ENCODE peak calls at places on chromosomes 4 and X, in ten cellular contexts. One of them, this sample, is unnamed.
A peak's percentile ranks its signal among the peaks of the same experiment; 100 is the strongest.

GRCh38 chrX:8272846-8273245 is 101.8 kb upstream of the VCX2 start:
- DNase-seq in OCI-LY7: no peak
- DNase-seq in lung: no peak
- DNase-seq in AG04449: no peak
- DNase-seq in psoas muscle: no peak
- DNase-seq in fibroblast of mammary gland: no peak
- DNase-seq in pancreas: no peak
- DNase-seq in K562: no peak
- DNase-seq in left lung: no peak
- DNase-seq in esophagus squamous epithelium: no peak
- DNase-seq in this sample: no peak

GRCh38 chrX:65932173-65933084 is 107.5 kb downstream of the VSIG4 start:
- DNase-seq in OCI-LY7: peak; percentile 33
- DNase-seq in lung: no peak
- DNase-seq in AG04449: no peak
- DNase-seq in psoas muscle: no peak
- DNase-seq in fibroblast of mammary gland: no peak
- DNase-seq in pancreas: no peak
- DNase-seq in K562: peak; percentile 17
- DNase-seq in left lung: peak; percentile 66
- DNase-seq in esophagus squamous epithelium: no peak
- DNase-seq in this sample: no peak

GRCh38 chr4:148026022-148026421 is 294.1 kb downstream of the ARHGAP10 start:
- DNase-seq in OCI-LY7: no peak
- DNase-seq in lung: no peak
- DNase-seq in AG04449: peak; percentile 88
- DNase-seq in psoas muscle: no peak
- DNase-seq in fibroblast of mammary gland: peak; percentile 97
- DNase-seq in pancreas: no peak
- DNase-seq in K562: no peak
- DNase-seq in left lung: no peak
- DNase-seq in esophagus squamous epithelium: no peak
- DNase-seq in this sample: no peak

GRCh38 chr4:41234424-41234823 is 20.1 kb upstream of the APBB2 start:
- DNase-seq in OCI-LY7: no peak
- DNase-seq in lung: no peak
- DNase-seq in AG04449: no peak
- DNase-seq in psoas muscle: no peak
- DNase-seq in fibroblast of mammary gland: no peak
- DNase-seq in pancreas: no peak
- DNase-seq in K562: no peak
- DNase-seq in left lung: no peak
- DNase-seq in esophagus squamous epithelium: no peak
- DNase-seq in this sample: no peak

GRCh38 chr4:44446801-44447562 is 1.6 kb downstream of the KCTD8 start:
- DNase-seq in OCI-LY7: no peak
- DNase-seq in lung: no peak
- DNase-seq in AG04449: no peak
- DNase-seq in psoas muscle: no peak
- DNase-seq in fibroblast of mammary gland: no peak
- DNase-seq in pancreas: no peak
- DNase-seq in K562: no peak
- DNase-seq in left lung: peak; percentile 51
- DNase-seq in esophagus squamous epithelium: no peak
- DNase-seq in this sample: no peak

GRCh38 chr4:156638332-156638731 is 333.3 kb downstream of the PDGFC start:
- DNase-seq in OCI-LY7: no peak
- DNase-seq in lung: no peak
- DNase-seq in AG04449: no peak
- DNase-seq in psoas muscle: no peak
- DNase-seq in fibroblast of mammary gland: peak; percentile 17
- DNase-seq in pancreas: no peak
- DNase-seq in K562: no peak
- DNase-seq in left lung: no peak
- DNase-seq in esophagus squamous epithelium: no peak
- DNase-seq in this sample: no peak

GRCh38 chr4:1113311-1114009 is at the start of gene RNF212:
- DNase-seq in OCI-LY7: no peak
- DNase-seq in lung: no peak
- DNase-seq in AG04449: no peak
- DNase-seq in psoas muscle: peak; percentile 25
- DNase-seq in fibroblast of mammary gland: peak; percentile 9
- DNase-seq in pancreas: peak; percentile 43
- DNase-seq in K562: no peak
- DNase-seq in left lung: peak; percentile 85
- DNase-seq in esophagus squamous epithelium: no peak
- DNase-seq in this sample: peak; percentile 44

GRCh38 chr4:2482693-2483092 is 13.8 kb downstream of the RNF4 start:
- DNase-seq in OCI-LY7: peak; percentile 55
- DNase-seq in lung: no peak
- DNase-seq in AG04449: no peak
- DNase-seq in psoas muscle: peak; percentile 49
- DNase-seq in fibroblast of mammary gland: peak; percentile 76
- DNase-seq in pancreas: peak; percentile 55
- DNase-seq in K562: no peak
- DNase-seq in left lung: no peak
- DNase-seq in esophagus squamous epithelium: no peak
- DNase-seq in this sample: no peak

GRCh38 chr4:38131371-38132139 is 171.4 kb downstream of the PTTG2 start:
- DNase-seq in OCI-LY7: no peak
- DNase-seq in lung: no peak
- DNase-seq in AG04449: no peak
- DNase-seq in psoas muscle: no peak
- DNase-seq in fibroblast of mammary gland: peak; percentile 49
- DNase-seq in pancreas: no peak
- DNase-seq in K562: no peak
- DNase-seq in left lung: no peak
- DNase-seq in esophagus squamous epithelium: no peak
- DNase-seq in this sample: peak; percentile 74

GRCh38 chr4:87058272-87059073 is 123.7 kb downstream of the AFF1 start:
- DNase-seq in OCI-LY7: no peak
- DNase-seq in lung: no peak
- DNase-seq in AG04449: no peak
- DNase-seq in psoas muscle: no peak
- DNase-seq in fibroblast of mammary gland: no peak
- DNase-seq in pancreas: no peak
- DNase-seq in K562: peak; percentile 67
- DNase-seq in left lung: no peak
- DNase-seq in esophagus squamous epithelium: no peak
- DNase-seq in this sample: no peak

GRCh38 chr4:26938516-26938915 is 77.9 kb downstream of the STIM2 start:
- DNase-seq in OCI-LY7: no peak
- DNase-seq in lung: no peak
- DNase-seq in AG04449: no peak
- DNase-seq in psoas muscle: no peak
- DNase-seq in fibroblast of mammary gland: no peak
- DNase-seq in pancreas: no peak
- DNase-seq in K562: peak; percentile 18
- DNase-seq in left lung: no peak
- DNase-seq in esophagus squamous epithelium: no peak
- DNase-seq in this sample: no peak

GRCh38 chrX:132818638-132819037 is 139.8 kb downstream of the HS6ST2 start:
- DNase-seq in OCI-LY7: no peak
- DNase-seq in lung: no peak
- DNase-seq in AG04449: no peak
- DNase-seq in psoas muscle: no peak
- DNase-seq in fibroblast of mammary gland: no peak
- DNase-seq in pancreas: no peak
- DNase-seq in K562: no peak
- DNase-seq in left lung: no peak
- DNase-seq in esophagus squamous epithelium: no peak
- DNase-seq in this sample: no peak

GRCh38 chrX:124018031-124018430 is 56.5 kb downstream of the STAG2 start:
- DNase-seq in OCI-LY7: peak; percentile 5
- DNase-seq in lung: no peak
- DNase-seq in AG04449: no peak
- DNase-seq in psoas muscle: no peak
- DNase-seq in fibroblast of mammary gland: peak; percentile 15
- DNase-seq in pancreas: no peak
- DNase-seq in K562: no peak
- DNase-seq in left lung: no peak
- DNase-seq in esophagus squamous epithelium: no peak
- DNase-seq in this sample: no peak

GRCh38 chr4:78149737-78150136 is 92.6 kb downstream of the FRAS1 start:
- DNase-seq in OCI-LY7: no peak
- DNase-seq in lung: no peak
- DNase-seq in AG04449: no peak
- DNase-seq in psoas muscle: no peak
- DNase-seq in fibroblast of mammary gland: no peak
- DNase-seq in pancreas: no peak
- DNase-seq in K562: no peak
- DNase-seq in left lung: no peak
- DNase-seq in esophagus squamous epithelium: no peak
- DNase-seq in this sample: no peak

GRCh38 chr4:169565606-169566351 is 46.6 kb downstream of the NEK1 start:
- DNase-seq in OCI-LY7: no peak
- DNase-seq in lung: no peak
- DNase-seq in AG04449: no peak
- DNase-seq in psoas muscle: no peak
- DNase-seq in fibroblast of mammary gland: no peak
- DNase-seq in pancreas: no peak
- DNase-seq in K562: no peak
- DNase-seq in left lung: no peak
- DNase-seq in esophagus squamous epithelium: no peak
- DNase-seq in this sample: no peak
- H3K4me3 ChIP-seq in OCI-LY7: no peak overlapping the region
- H3K4me3 ChIP-seq in lung: no peak overlapping the region
- H3K4me3 ChIP-seq in AG04449: no peak overlapping the region
- H3K4me3 ChIP-seq in psoas muscle: peak overlapping the region; percentile 29
- H3K4me3 ChIP-seq in fibroblast of mammary gland: no peak overlapping the region
- H3K4me3 ChIP-seq in pancreas: no peak overlapping the region
- H3K4me3 ChIP-seq in K562: no peak overlapping the region
- H3K4me3 ChIP-seq in left lung: no peak overlapping the region
- H3K4me3 ChIP-seq in esophagus squamous epithelium: no peak overlapping the region
- H3K4me3 ChIP-seq in this sample: no peak overlapping the region

GRCh38 chrX:50036481-50036880 is 114.1 kb downstream of the CLCN5 start:
- DNase-seq in OCI-LY7: no peak
- DNase-seq in lung: no peak
- DNase-seq in AG04449: no peak
- DNase-seq in psoas muscle: no peak
- DNase-seq in fibroblast of mammary gland: no peak
- DNase-seq in pancreas: no peak
- DNase-seq in K562: no peak
- DNase-seq in left lung: no peak
- DNase-seq in esophagus squamous epithelium: no peak
- DNase-seq in this sample: no peak
- H3K4me3 ChIP-seq in OCI-LY7: no peak overlapping the region
- H3K4me3 ChIP-seq in lung: no peak overlapping the region
- H3K4me3 ChIP-seq in AG04449: no peak overlapping the region
- H3K4me3 ChIP-seq in psoas muscle: no peak overlapping the region
- H3K4me3 ChIP-seq in fibroblast of mammary gland: no peak overlapping the region
- H3K4me3 ChIP-seq in pancreas: no peak overlapping the region
- H3K4me3 ChIP-seq in K562: no peak overlapping the region
- H3K4me3 ChIP-seq in left lung: no peak overlapping the region
- H3K4me3 ChIP-seq in esophagus squamous epithelium: no peak overlapping the region
- H3K4me3 ChIP-seq in this sample: no peak overlapping the region

GRCh38 chrX:50470103-50471031 is at the start of gene DGKK:
- DNase-seq in OCI-LY7: no peak
- DNase-seq in lung: no peak
- DNase-seq in AG04449: no peak
- DNase-seq in psoas muscle: no peak
- DNase-seq in fibroblast of mammary gland: no peak
- DNase-seq in pancreas: no peak
- DNase-seq in K562: no peak
- DNase-seq in left lung: peak; percentile 28
- DNase-seq in esophagus squamous epithelium: no peak
- DNase-seq in this sample: no peak
- H3K4me3 ChIP-seq in OCI-LY7: no peak within 1 kb of the TSS
- H3K4me3 ChIP-seq in lung: no peak within 1 kb of the TSS
- H3K4me3 ChIP-seq in AG04449: no peak within 1 kb of the TSS
- H3K4me3 ChIP-seq in psoas muscle: peak within 1 kb of the TSS; percentile 34
- H3K4me3 ChIP-seq in fibroblast of mammary gland: no peak within 1 kb of the TSS
- H3K4me3 ChIP-seq in pancreas: no peak within 1 kb of the TSS
- H3K4me3 ChIP-seq in K562: no peak within 1 kb of the TSS
- H3K4me3 ChIP-seq in left lung: no peak within 1 kb of the TSS
- H3K4me3 ChIP-seq in esophagus squamous epithelium: no peak within 1 kb of the TSS
- H3K4me3 ChIP-seq in this sample: no peak within 1 kb of the TSS

GRCh38 chr4:15451866-15452765 is 17.6 kb upstream of the CC2D2A start:
- DNase-seq in OCI-LY7: no peak
- DNase-seq in lung: no peak
- DNase-seq in AG04449: peak; percentile 92
- DNase-seq in psoas muscle: peak; percentile 27
- DNase-seq in fibroblast of mammary gland: peak; percentile 97
- DNase-seq in pancreas: no peak
- DNase-seq in K562: no peak
- DNase-seq in left lung: no peak
- DNase-seq in esophagus squamous epithelium: no peak
- DNase-seq in this sample: no peak
- H3K4me3 ChIP-seq in OCI-LY7: no peak overlapping the region
- H3K4me3 ChIP-seq in lung: no peak overlapping the region
- H3K4me3 ChIP-seq in AG04449: no peak overlapping the region
- H3K4me3 ChIP-seq in psoas muscle: no peak overlapping the region
- H3K4me3 ChIP-seq in fibroblast of mammary gland: no peak overlapping the region
- H3K4me3 ChIP-seq in pancreas: no peak overlapping the region
- H3K4me3 ChIP-seq in K562: no peak overlapping the region
- H3K4me3 ChIP-seq in left lung: no peak overlapping the region
- H3K4me3 ChIP-seq in esophagus squamous epithelium: no peak overlapping the region
- H3K4me3 ChIP-seq in this sample: no peak overlapping the region

DNA sequence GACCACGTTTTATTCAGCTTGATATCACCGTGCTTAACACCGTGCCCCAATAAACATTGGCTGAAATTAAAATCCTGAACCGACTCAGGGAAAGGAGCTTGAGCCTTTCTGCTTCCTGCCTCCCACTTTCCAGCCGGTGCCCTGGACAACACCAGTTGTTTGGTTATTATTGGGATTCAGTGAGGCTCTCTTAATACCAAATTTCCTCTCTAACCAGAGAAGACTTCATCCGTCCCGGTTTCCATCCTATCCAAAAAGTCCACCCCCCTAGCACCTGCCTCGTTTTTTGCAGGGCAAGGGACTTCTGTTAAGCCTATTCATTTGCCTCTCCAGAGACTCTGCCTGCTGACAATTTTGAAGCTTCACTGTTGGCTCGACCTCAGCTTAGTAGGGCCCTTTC is 649 bp upstream of the PRSS12 start:
- DNase-seq in OCI-LY7: no peak
- DNase-seq in lung: no peak
- DNase-seq in AG04449: no peak
- DNase-seq in psoas muscle: no peak
- DNase-seq in fibroblast of mammary gland: no peak
- DNase-seq in pancreas: no peak
- DNase-seq in K562: no peak
- DNase-seq in left lung: no peak
- DNase-seq in esophagus squamous epithelium: no peak
- DNase-seq in this sample: no peak
- H3K4me3 ChIP-seq in OCI-LY7: no peak overlapping the region
- H3K4me3 ChIP-seq in lung: no peak overlapping the region
- H3K4me3 ChIP-seq in AG04449: peak overlapping the region; percentile 81
- H3K4me3 ChIP-seq in psoas muscle: peak overlapping the region; percentile 62
- H3K4me3 ChIP-seq in fibroblast of mammary gland: peak overlapping the region; percentile 56
- H3K4me3 ChIP-seq in pancreas: peak overlapping the region; percentile 80
- H3K4me3 ChIP-seq in K562: no peak overlapping the region
- H3K4me3 ChIP-seq in left lung: peak overlapping the region; percentile 48
- H3K4me3 ChIP-seq in esophagus squamous epithelium: peak overlapping the region; percentile 50
- H3K4me3 ChIP-seq in this sample: no peak overlapping the region

GRCh38 chr4:36844448-36844847 is 400.1 kb upstream of the NWD2 start:
- DNase-seq in OCI-LY7: no peak
- DNase-seq in lung: no peak
- DNase-seq in AG04449: no peak
- DNase-seq in psoas muscle: no peak
- DNase-seq in fibroblast of mammary gland: no peak
- DNase-seq in pancreas: no peak
- DNase-seq in K562: no peak
- DNase-seq in left lung: no peak
- DNase-seq in esophagus squamous epithelium: no peak
- DNase-seq in this sample: no peak

GRCh38 chr4:36841583-36842326 is 402.8 kb upstream of the NWD2 start:
- DNase-seq in OCI-LY7: no peak
- DNase-seq in lung: no peak
- DNase-seq in AG04449: no peak
- DNase-seq in psoas muscle: no peak
- DNase-seq in fibroblast of mammary gland: no peak
- DNase-seq in pancreas: no peak
- DNase-seq in K562: no peak
- DNase-seq in left lung: no peak
- DNase-seq in esophagus squamous epithelium: no peak
- DNase-seq in this sample: no peak
- H3K4me3 ChIP-seq in OCI-LY7: no peak overlapping the region
- H3K4me3 ChIP-seq in lung: no peak overlapping the region
- H3K4me3 ChIP-seq in AG04449: no peak overlapping the region
- H3K4me3 ChIP-seq in psoas muscle: no peak overlapping the region
- H3K4me3 ChIP-seq in fibroblast of mammary gland: no peak overlapping the region
- H3K4me3 ChIP-seq in pancreas: no peak overlapping the region
- H3K4me3 ChIP-seq in K562: no peak overlapping the region
- H3K4me3 ChIP-seq in left lung: no peak overlapping the region
- H3K4me3 ChIP-seq in esophagus squamous epithelium: no peak overlapping the region
- H3K4me3 ChIP-seq in this sample: no peak overlapping the region

This sample was measured in Jurkat, Clone E6-1.